ENCODE peak calls at places on chromosome 7, in eight cellular contexts. Y is neural crest cell; K is NCI-H1092; B is NCI-H460; W is AG10803; N is CD4-positive, CD25-positive, alpha-beta regulatory T cell; D is fibroblast of villous mesenchyme; Z is NCI-H2029. L is an unnamed sample.

GRCh38 chr7:81929386-81929785 is 159.5 kb upstream of the HGF start:
- DNase-seq in Y (no peak), K (no peak), B (no peak), W (no peak), N (no peak), D (peak; percentile 17), Z (no peak), L (no peak)

GRCh38 chr7:4282434-4283223 is 399.5 kb upstream of the FOXK1 start:
- DNase-seq in Y (no peak), K (no peak), B (peak; percentile 3), W (no peak), N (no peak), D (no peak), Z (no peak), L (no peak)

GRCh38 chr7:139203992-139204391 is 27.0 kb upstream of the UBN2 start:
- DNase-seq in Y (no peak), K (no peak), B (no peak), W (no peak), N (no peak), D (no peak), Z (no peak), L (no peak)

GRCh38 chr7:55144955-55145342 is 126.1 kb downstream of the EGFR start:
- DNase-seq in Y (no peak), K (no peak), B (no peak), W (no peak), N (no peak), D (no peak), Z (no peak), L (no peak)

GRCh38 chr7:7681191-7681935 is 37.0 kb downstream of the RPA3 start:
- DNase-seq in Y (no peak), K (peak; percentile 85), B (peak; percentile 79), W (peak; percentile 61), N (peak; percentile 15), D (peak; percentile 74), Z (peak; percentile 81), L (peak; percentile 73)

GRCh38 chr7:47435889-47436312 is 146.0 kb downstream of the TNS3 start:
- DNase-seq in Y (peak; percentile 48), K (peak; percentile 35), B (peak; percentile 92), W (peak; percentile 92), N (no peak), D (peak; percentile 90), Z (peak; percentile 7), L (peak; percentile 57)

GRCh38 chr7:123433665-123434064 is 100.7 kb downstream of the IQUB start:
- DNase-seq in Y (no peak), K (no peak), B (no peak), W (no peak), N (no peak), D (no peak), Z (no peak), L (peak; percentile 93)

GRCh38 chr7:100682228-100682741 is 8.7 kb downstream of the GNB2 start:
- DNase-seq in Y (no peak), K (no peak), B (no peak), W (no peak), N (no peak), D (no peak), Z (no peak), L (no peak)

GRCh38 chr7:141563956-141564623 is 12.9 kb downstream of the AGK start:
- DNase-seq in Y (no peak), K (no peak), B (no peak), W (no peak), N (no peak), D (no peak), Z (no peak), L (no peak)

GRCh38 chr7:99623091-99623693 is 6.4 kb downstream of the ZSCAN25 start:
- DNase-seq in Y (no peak), K (no peak), B (no peak), W (no peak), N (no peak), D (no peak), Z (no peak), L (no peak)

GRCh38 chr7:35624299-35625186 is 70.4 kb downstream of the HERPUD2 start:
- DNase-seq in Y (peak; percentile 42), K (peak; percentile 29), B (peak; percentile 38), W (peak; percentile 22), N (peak; percentile 9), D (peak; percentile 37), Z (peak; percentile 3), L (peak; percentile 49)

GRCh38 chr7:87354749-87355148 is 9.3 kb downstream of the CROT start:
- DNase-seq in Y (peak; percentile 18), K (no peak), B (no peak), W (no peak), N (no peak), D (no peak), Z (no peak), L (no peak)

GRCh38 chr7:132501956-132502355 is 74.3 kb downstream of the PLXNA4 start:
- DNase-seq in Y (no peak), K (no peak), B (no peak), W (no peak), N (no peak), D (no peak), Z (no peak), L (no peak)

GRCh38 chr7:100389437-100390088 is 16.3 kb downstream of the PILRA start:
- DNase-seq in Y (no peak), K (no peak), B (no peak), W (no peak), N (no peak), D (no peak), Z (no peak), L (no peak)

GRCh38 chr7:27144799-27145166 is 1.3 kb upstream of the HOXA5 start:
- DNase-seq in Y (no peak), K (no peak), B (no peak), W (no peak), N (no peak), D (no peak), Z (no peak), L (no peak)

L was measured in COR-L47.